ENCODE peak calls at places on chromosomes 3 and 15, in seven cellular contexts. V, U, E, R, Y, C and K are unnamed samples.

GRCh38 chr3:108477511-108478147 is 32.8 kb downstream of the MYH15 start:
- DNase-seq in R (peak; percentile 72), E (peak; percentile 65), Y (peak; percentile 80), U (peak; percentile 73), V (peak; percentile 44), C (peak; percentile 53), K (no peak)

GRCh38 chr3:168604767-168605166 is 509.0 kb upstream of the GOLIM4 start:
- DNase-seq in Y (no peak), U (no peak), V (no peak), E (no peak), R (no peak), C (no peak), K (no peak)

GRCh38 chr15:75646944-75647364 is 758 bp upstream of the SNX33 start:
- DNase-seq in E (peak; percentile 18), C (peak; percentile 14), V (no peak), R (no peak), U (no peak), Y (no peak), K (no peak)

GRCh38 chr3:57151021-57151449 is 14.1 kb downstream of the IL17RD start:
- DNase-seq in E (no peak), C (no peak), V (no peak), U (peak; percentile 56), Y (no peak), R (no peak), K (no peak)

GRCh38 chr3:172208586-172209332 is 169.4 kb downstream of the FNDC3B start:
- DNase-seq in C (no peak), V (no peak), Y (no peak), U (peak; percentile 28), R (no peak), E (no peak), K (no peak)

GRCh38 chr3:149655826-149656599 is 1.8 kb downstream of the WWTR1 start:
- DNase-seq in C (no peak), E (no peak), R (no peak), V (no peak), Y (no peak), U (peak; percentile 50), K (no peak)

GRCh38 chr3:21750831-21751391 is at the start of gene ZNF385D:
- DNase-seq in C (no peak), U (peak; percentile 63), V (no peak), E (no peak), R (peak; percentile 28), Y (no peak), K (peak; percentile 90)

GRCh38 chr3:61725851-61726333 is 164.5 kb downstream of the PTPRG start:
- DNase-seq in C (no peak), U (peak; percentile 63), E (peak; percentile 23), V (no peak), R (peak; percentile 49), Y (no peak), K (no peak)

GRCh38 chr3:60979861-60980739 is 271.2 kb downstream of the FHIT start:
- DNase-seq in C (no peak), R (no peak), Y (no peak), U (peak; percentile 77), V (no peak), E (no peak), K (no peak)

GRCh38 chr3:148816971-148817519 is 10.6 kb upstream of the CPB1 start:
- DNase-seq in U (no peak), Y (no peak), V (no peak), E (no peak), C (no peak), R (no peak), K (no peak)

GRCh38 chr3:49410844-49411549 is 779 bp downstream of the RHOA start:
- DNase-seq in C (no peak), U (no peak), Y (peak; percentile 48), R (no peak), V (no peak), E (no peak), K (no peak)

GRCh38 chr3:69959581-69959980 is 40.0 kb upstream of the SAMMSON start:
- DNase-seq in R (no peak), U (no peak), V (no peak), Y (no peak), E (no peak), C (no peak), K (no peak)

GRCh38 chr3:59245300-59245878 is 195.6 kb upstream of the CFAP20DC start:
- DNase-seq in V (no peak), C (no peak), R (no peak), E (no peak), U (no peak), Y (no peak), K (no peak)

GRCh38 chr15:65824031-65824743 is 32.1 kb upstream of the DENND4A start:
- DNase-seq in C (peak; percentile 9), E (peak; percentile 72), Y (peak; percentile 80), R (peak; percentile 79), V (no peak), U (peak; percentile 67), K (no peak)